ENCODE peak calls at places on chromosomes 7 and 10, in six cellular contexts. I is activated CD4-positive, alpha-beta T cell treated with anti-CD3 and anti-CD28 coated beads for 1 hour; B is GM12865; R is sciatic nerve; A is stimulated activated CD8-positive, alpha-beta memory T cell treated with anti-CD3 and anti-CD28 coated beads, Interleukin-7, amount 100 ng/mL, for 4 hours; W is GM12864. S is an unnamed sample.

GRCh38 chr10:110915035-110915434 is 3.9 kb downstream of the BBIP1 start:
- DNase-seq in R (no peak), I (no peak), A (no peak), W (no peak), B (no peak), S (no peak)

GRCh38 chr7:131657881-131658280 is 101.5 kb upstream of the PODXL start:
- DNase-seq in B (no peak), R (peak; percentile 41), A (no peak), W (no peak), I (no peak), S (no peak)

GRCh38 chr7:17103170-17103569 is 195.3 kb upstream of the AHR start:
- DNase-seq in I (no peak), A (no peak), B (no peak), R (no peak), W (no peak), S (no peak)

GRCh38 chr10:32956365-32957197 is 1.4 kb downstream of the ITGB1 start:
- DNase-seq in A (no peak), R (no peak), I (no peak), B (no peak), W (no peak), S (no peak)

GRCh38 chr10:29189272-29189671 is 99.6 kb upstream of the LYZL1 start:
- DNase-seq in R (no peak), A (no peak), I (no peak), W (no peak), B (no peak), S (no peak)

GRCh38 chr10:85596389-85596788 is 770.2 kb downstream of the GRID1 start:
- DNase-seq in I (no peak), W (no peak), R (no peak), B (no peak), A (no peak), S (no peak)

GRCh38 chr7:141976524-141977245 is 3.1 kb upstream of the TAS2R38 start:
- DNase-seq in R (no peak), B (no peak), I (no peak), W (no peak), A (no peak), S (no peak)

GRCh38 chr10:125521721-125522680 is 161.0 kb downstream of the TEX36 start:
- DNase-seq in A (no peak), B (peak; percentile 44), R (no peak), W (peak; percentile 25), I (no peak), S (no peak)

GRCh38 chr7:111238891-111239290 is 148.0 kb downstream of the LRRN3 start:
- DNase-seq in I (no peak), A (no peak), B (no peak), W (no peak), R (no peak), S (no peak)